ENCODE peak calls at places on chromosomes 3 and 15, in four cellular contexts. F is K562, M is HepG2, K is GM12878. G is an unnamed sample.

GRCh38 chr3:184740509-184741258 is 28.8 kb upstream of the MAGEF1 start:
- DNase-seq in F (no peak), M (no peak), K (no peak), G (no peak)

GRCh38 chr3:182212479-182213076 is 500.9 kb downstream of the SOX2 start:
- DNase-seq in F (no peak), M (peak), K (no peak), G (no peak)

GRCh38 chr3:44648564-44649229 is at the start of gene ZNF35:
- DNase-seq in F (peak), M (no peak), K (peak), G (peak)

GRCh38 chr15:100663066-100663465 is 60.7 kb downstream of the ASB7 start:
- DNase-seq in F (peak), M (no peak), K (no peak), G (peak)

GRCh38 chr15:56839641-56840040 is 78.8 kb upstream of the TCF12 start:
- DNase-seq in F (no peak), M (no peak), K (no peak), G (no peak)

GRCh38 chr3:10996345-10997050 is 4.0 kb downstream of the SLC6A1 start:
- DNase-seq in F (no peak), M (no peak), K (no peak), G (no peak)

GRCh38 chr15:42687740-42688139 is 49.2 kb downstream of the CDAN1 start:
- DNase-seq in F (no peak), M (no peak), K (no peak), G (no peak)

GRCh38 chr15:37109952-37110630 is 9.7 kb upstream of the MEIS2 start:
- DNase-seq in F (no peak), M (no peak), K (no peak), G (no peak)

GRCh38 chr3:107992976-107993684 is 97.7 kb downstream of the CD47 start:
- DNase-seq in F (no peak), M (no peak), K (no peak), G (no peak)

GRCh38 chr15:34160735-34161134 is 49.2 kb downstream of the KATNBL1 start:
- DNase-seq in F (no peak), M (peak), K (no peak), G (no peak)

GRCh38 chr3:119206611-119207511 is 33.5 kb downstream of the UPK1B start:
- DNase-seq in F (no peak), M (no peak), K (no peak), G (no peak)

GRCh38 chr15:63440756-63441155 is 59.1 kb upstream of the CA12 start:
- DNase-seq in F (no peak), M (no peak), K (no peak), G (no peak)

GRCh38 chr15:27826902-27827321 is 272.2 kb downstream of the OCA2 start:
- DNase-seq in F (no peak), M (no peak), K (no peak), G (no peak)

GRCh38 chr15:65249641-65250040 is 37.0 kb downstream of the PARP16 start:
- DNase-seq in F (no peak), M (no peak), K (peak), G (no peak)

GRCh38 chr3:185733980-185734724 is 90.7 kb downstream of the IGF2BP2 start:
- DNase-seq in F (peak), M (peak), K (no peak), G (peak)

GRCh38 chr3:113496924-113497323 is 18.0 kb downstream of the SPICE1 start:
- DNase-seq in F (no peak), M (no peak), K (no peak), G (no peak)

GRCh38 chr15:49330166-49330565 is 92.9 kb upstream of the FGF7 start:
- DNase-seq in F (no peak), M (no peak), K (no peak), G (no peak)

GRCh38 chr3:176193032-176193698 is 1004.1 kb downstream of the TBL1XR1 start:
- DNase-seq in F (no peak), M (no peak), K (no peak), G (no peak)

GRCh38 chr15:78598348-78598747 is 22.4 kb downstream of the CHRNA3 start:
- DNase-seq in F (no peak), M (no peak), K (no peak), G (no peak)

GRCh38 chr15:101210466-101210865 is 41.4 kb downstream of the CHSY1 start:
- DNase-seq in F (no peak), M (no peak), K (no peak), G (no peak)

GRCh38 chr15:59887211-59887610 is 116.9 kb upstream of the FOXB1 start:
- DNase-seq in F (no peak), M (no peak), K (no peak), G (no peak)

GRCh38 chr15:91887921-91888373 is 34.4 kb downstream of the SLCO3A1 start:
- DNase-seq in F (no peak), M (no peak), K (no peak), G (no peak)

GRCh38 chr3:64740232-64740631 is 52.4 kb upstream of the ADAMTS9 start:
- DNase-seq in F (no peak), M (peak), K (no peak), G (no peak)

GRCh38 chr15:33699691-33700447 is 268.4 kb upstream of the CHRM5 start:
- DNase-seq in F (no peak), M (peak), K (no peak), G (no peak)

GRCh38 chr3:160667452-160667851 is 9.5 kb upstream of the ARL14 start:
- DNase-seq in F (no peak), M (no peak), K (no peak), G (no peak)

GRCh38 chr3:181999314-181999713 is 287.6 kb downstream of the SOX2 start:
- DNase-seq in F (no peak), M (no peak), K (peak), G (no peak)

GRCh38 chr15:69834756-69835155 is 263.0 kb downstream of the TLE3 start:
- DNase-seq in F (no peak), M (no peak), K (no peak), G (no peak)

GRCh38 chr15:64263567-64263966 is 92.4 kb downstream of the CSNK1G1 start:
- DNase-seq in F (no peak), M (no peak), K (peak), G (no peak)

GRCh38 chr3:182067423-182067822 is 355.7 kb downstream of the SOX2 start:
- DNase-seq in F (no peak), M (no peak), K (no peak), G (no peak)

GRCh38 chr15:70576683-70577082 is 186.7 kb downstream of the UACA start:
- DNase-seq in F (no peak), M (no peak), K (no peak), G (no peak)

GRCh38 chr3:44506961-44507360 is 29.5 kb upstream of the ZNF445 start:
- DNase-seq in F (no peak), M (no peak), K (no peak), G (no peak)

DNA sequence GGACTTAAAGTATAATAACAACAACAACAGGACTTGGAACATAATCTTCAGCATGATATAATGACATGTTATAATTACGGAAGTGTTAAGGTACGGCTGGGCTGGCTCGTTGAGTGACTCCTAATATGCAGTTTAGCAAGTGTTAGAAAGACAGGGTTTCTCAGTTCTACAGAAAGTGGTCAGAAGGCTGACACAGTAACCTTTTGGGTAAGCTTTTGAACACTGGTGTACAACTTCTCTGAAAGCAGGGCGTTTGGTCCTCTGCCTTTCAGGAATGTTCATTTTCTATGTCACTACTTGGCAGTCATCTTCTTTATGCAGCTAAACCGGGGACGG is 133.3 kb upstream of the SLC2A2 start:
- DNase-seq in F (no peak), M (no peak), K (no peak), G (no peak)
- TF ChIP-seq FOXM1 in F (no peak), M (no peak), K (no peak), G (no peak)

DNA sequence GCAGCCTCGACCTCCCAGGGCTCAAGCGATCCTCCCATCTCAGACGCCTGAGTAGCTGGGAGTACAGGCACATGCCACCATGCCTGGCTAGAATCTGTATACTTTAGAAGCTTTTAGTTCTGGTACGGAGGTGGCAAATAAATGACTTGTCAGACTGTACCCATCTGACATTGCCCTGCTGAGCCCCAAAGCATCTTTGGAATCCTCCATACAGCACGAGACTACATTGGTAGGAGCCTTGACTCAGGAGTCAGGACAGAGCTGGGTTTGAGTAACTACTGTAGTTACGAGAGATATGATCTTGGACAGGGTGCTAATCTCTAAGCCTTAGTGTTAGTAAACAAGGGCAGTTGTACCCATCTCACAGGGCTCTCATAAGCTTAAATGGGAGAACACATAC is 67.8 kb upstream of the NPHP3 start:
- DNase-seq in F (no peak), M (no peak), K (no peak), G (no peak)
- TF ChIP-seq FOXK2 in F (no peak), M (no peak), K (no peak), G (no peak)

DNA sequence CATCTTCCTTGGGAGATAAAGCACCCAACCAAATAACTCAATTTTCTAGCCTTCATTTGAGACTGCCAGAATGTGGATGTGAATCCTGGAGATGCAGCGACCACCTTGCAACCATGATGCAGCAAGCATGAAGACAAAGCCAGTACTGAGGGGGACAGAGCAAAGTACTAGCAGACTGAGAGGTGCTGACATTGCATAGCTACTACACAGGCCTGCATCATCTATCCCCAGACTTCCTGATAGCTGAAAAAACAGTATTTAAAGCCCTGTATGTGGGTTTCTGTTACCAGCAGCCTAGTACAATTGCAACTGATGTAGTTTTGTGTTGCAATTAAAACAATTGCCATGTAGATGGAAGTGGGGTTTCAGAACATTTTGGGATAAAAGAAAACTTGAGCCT is 146.3 kb upstream of the VEPH1 start:
- DNase-seq in F (no peak), M (no peak), K (no peak), G (no peak)
- TF ChIP-seq FOXM1 in F (no peak), M (no peak), K (no peak), G (no peak)

DNA sequence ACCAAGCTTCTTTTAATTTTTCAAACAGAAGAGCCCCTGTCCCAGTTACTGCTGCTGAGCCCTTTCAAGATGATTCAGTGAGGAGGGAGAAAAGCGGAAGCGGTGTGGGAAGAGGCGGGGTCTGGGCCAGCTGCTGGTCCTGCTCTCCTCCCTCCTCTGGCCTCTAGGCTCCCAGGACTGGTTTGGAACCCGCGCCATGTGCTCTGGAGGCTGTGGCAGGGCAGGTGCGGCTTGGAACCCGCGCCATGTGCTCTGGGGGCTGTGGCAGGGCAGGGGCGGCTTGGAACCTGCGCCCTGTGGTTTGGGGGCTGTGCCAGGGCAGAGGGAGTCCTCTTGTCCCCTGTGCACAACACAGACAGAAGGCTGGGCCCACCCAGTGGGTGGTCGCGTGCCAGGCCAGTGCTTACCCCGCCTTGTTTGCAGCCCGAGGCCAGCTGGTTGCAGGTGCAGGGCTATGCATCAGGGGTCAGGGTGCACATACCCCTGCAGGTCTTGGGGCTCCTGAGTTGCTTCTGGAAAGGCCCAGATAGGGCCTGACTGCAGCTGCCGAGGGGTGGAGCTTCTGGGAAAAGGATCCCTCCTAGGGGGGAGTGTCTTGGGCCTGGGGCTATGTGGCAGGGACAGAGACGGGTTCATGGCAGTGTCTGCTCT is 12.2 kb downstream of the ALG1L2 start:
- DNase-seq in F (peak), M (no peak), K (peak), G (no peak)
- TF ChIP-seq FOXK2 in F (no peak), M (no peak), K (no peak), G (no peak)

DNA sequence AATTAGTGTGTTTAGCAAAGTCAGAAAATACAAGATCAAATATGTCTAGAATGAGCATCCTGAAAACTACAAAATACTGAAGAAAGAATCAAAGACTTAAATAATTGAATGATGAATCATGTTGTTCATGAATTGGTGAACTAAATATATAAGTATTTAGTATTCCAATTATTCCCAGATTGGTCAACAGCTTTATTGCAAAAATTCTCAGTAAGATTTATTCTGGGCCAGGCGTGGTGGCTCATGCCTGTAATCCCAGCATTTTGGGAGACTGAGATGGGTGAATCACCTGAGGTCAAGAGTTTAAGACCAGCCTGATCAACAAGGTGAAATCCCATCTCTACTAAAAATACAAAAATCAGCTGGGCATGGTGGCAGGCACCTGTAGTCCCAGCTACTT is 250.0 kb upstream of the NECTIN3 start:
- DNase-seq in F (no peak), M (no peak), K (no peak), G (no peak)
- TF ChIP-seq FOXM1 in F (no peak), M (no peak), K (no peak), G (no peak)

DNA sequence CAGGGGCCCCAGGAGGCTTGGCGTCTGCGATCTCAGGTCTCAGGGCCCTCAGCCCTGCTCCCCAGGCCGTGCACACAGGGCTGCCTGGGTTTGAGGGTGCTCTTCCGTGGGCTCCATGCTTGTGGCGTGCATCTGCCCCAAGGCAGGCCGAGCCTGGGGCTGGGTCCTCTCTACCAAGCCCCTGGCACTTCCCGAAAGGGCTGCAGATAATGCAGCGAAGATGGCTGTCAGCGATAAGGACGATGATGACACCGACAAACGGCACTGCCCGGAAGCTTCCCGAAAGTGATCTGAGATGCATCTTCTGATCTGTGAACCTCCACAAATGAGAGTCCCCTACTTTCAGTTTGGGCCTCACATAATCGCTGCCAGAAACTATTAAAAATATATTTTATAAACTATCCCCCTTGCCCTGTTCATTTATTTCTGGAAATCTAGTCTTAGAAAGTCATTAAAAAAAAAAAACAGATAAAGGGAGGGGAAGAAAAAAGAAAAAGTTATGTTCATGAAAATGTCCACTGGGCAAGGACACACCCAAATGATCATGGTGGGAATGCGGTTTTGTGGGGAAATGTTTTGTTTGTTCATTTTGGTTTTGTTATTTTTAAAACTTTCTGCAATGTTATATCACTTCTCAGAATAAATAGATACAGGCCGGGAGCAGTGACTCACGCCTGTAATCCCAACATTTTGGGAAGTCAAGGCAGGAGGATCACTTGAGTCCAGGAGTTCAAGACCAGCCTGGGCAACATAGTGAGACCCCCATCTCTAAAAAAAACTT is 51.5 kb downstream of the RPN1 start:
- DNase-seq in F (no peak), M (no peak), K (no peak), G (no peak)
- TF ChIP-seq FOXK2 in F (no peak), M (no peak), K (no peak), G (no peak)

G was measured in HEK293T.